ENCODE peak calls at places on chromosomes 12 and 14, in six cellular contexts. F is HTR-8/SVneo, M is H4, Z is adipocyte, D is pons, L is anterior cingulate cortex. U is an unnamed sample.

GRCh38 chr12:4002601-4003000 is 129.4 kb upstream of the PARP11 start:
- DNase-seq in Z (no peak), D (no peak), M (no peak), F (no peak), L (no peak), U (no peak)

GRCh38 chr14:45526715-45527549 is 273.9 kb upstream of the MIS18BP1 start:
- DNase-seq in M (peak; percentile 58), L (no peak), D (peak; percentile 35), F (peak; percentile 35), Z (peak; percentile 3), U (no peak)

GRCh38 chr12:38586652-38587219 is 270.2 kb downstream of the ALG10B start:
- DNase-seq in D (no peak), L (no peak), M (peak; percentile 6), Z (no peak), F (no peak), U (no peak)

GRCh38 chr14:53744846-53745245 is 211.8 kb downstream of the BMP4 start:
- DNase-seq in Z (no peak), L (no peak), F (no peak), M (no peak), D (no peak), U (no peak)

GRCh38 chr14:75340921-75341320 is 62.3 kb downstream of the FOS start:
- DNase-seq in M (no peak), F (no peak), Z (no peak), D (peak; percentile 85), L (peak; percentile 32), U (peak; percentile 76)

GRCh38 chr12:45336331-45336730 is 120.4 kb downstream of the ANO6 start:
- DNase-seq in F (no peak), L (no peak), Z (peak; percentile 86), M (peak; percentile 92), D (no peak), U (no peak)

GRCh38 chr12:54173066-54173726 is 15.6 kb downstream of the SMUG1 start:
- DNase-seq in Z (peak; percentile 65), L (peak; percentile 9), F (no peak), D (no peak), M (no peak), U (peak; percentile 76)

GRCh38 chr12:12807970-12808702 is 5.0 kb upstream of the DDX47 start:
- DNase-seq in L (no peak), Z (peak; percentile 42), D (peak; percentile 67), F (no peak), M (peak; percentile 44), U (peak; percentile 16)

GRCh38 chr14:75328575-75328974 is 49.9 kb downstream of the FOS start:
- DNase-seq in D (no peak), Z (no peak), M (no peak), F (no peak), L (no peak), U (no peak)

GRCh38 chr14:94123868-94124267 is 5.5 kb downstream of the IFI27L2 start:
- DNase-seq in Z (no peak), F (no peak), M (no peak), D (no peak), L (no peak), U (no peak)

GRCh38 chr12:14273911-14274306 is 91.6 kb upstream of the ATF7IP start:
- DNase-seq in D (no peak), Z (no peak), M (peak; percentile 57), L (no peak), F (no peak), U (no peak)

GRCh38 chr14:99258341-99258781 is 13.6 kb downstream of the BCL11B start:
- DNase-seq in Z (no peak), L (no peak), M (no peak), F (no peak), D (no peak), U (no peak)

GRCh38 chr14:71590131-71590530 is 342.1 kb upstream of the RGS6 start:
- DNase-seq in F (no peak), M (no peak), Z (no peak), L (no peak), D (no peak), U (no peak)